ENCODE peak calls at places on chromosomes 13 and 19, in seven cellular contexts. R is H1, H is GM12878, N is Panc1, T is HepG2, U is SK-N-SH, F is K562. I is an unnamed sample.
A peak's percentile ranks its signal among the peaks of the same experiment; 100 is the strongest.

GRCh38 chr19:6576869-6577281 is 14.1 kb downstream of the CD70 start:
- DNase-seq in H (no peak), F (peak; percentile 43), U (no peak), T (no peak), R (no peak), N (no peak), I (no peak)

GRCh38 chr19:30757836-30758617 is 385.8 kb downstream of the ZNF536 start:
- DNase-seq in R (no peak), U (no peak), N (no peak), T (no peak), F (no peak), H (no peak), I (no peak)

GRCh38 chr19:38079926-38080380 is 144.1 kb downstream of the DPF1 start:
- DNase-seq in T (peak; percentile 68), U (no peak), R (no peak), H (peak; percentile 77), F (no peak), N (peak; percentile 56), I (no peak)

GRCh38 chr13:78121459-78122348 is 203.1 kb upstream of the EDNRB start:
- DNase-seq in F (peak; percentile 35), R (no peak), U (peak; percentile 24), H (peak; percentile 28), T (peak; percentile 37), N (no peak), I (peak; percentile 34)

GRCh38 chr19:17468302-17469091 is 1.8 kb upstream of the SLC27A1 start:
- DNase-seq in N (no peak), F (no peak), T (no peak), H (no peak), U (no peak), R (no peak), I (no peak)

GRCh38 chr13:113651511-113652403 is 6.2 kb downstream of the ATP4B start:
- DNase-seq in H (no peak), F (no peak), T (no peak), U (no peak), R (no peak), N (no peak), I (no peak)

GRCh38 chr13:98445340-98446233 is 131.3 kb downstream of the STK24 start:
- DNase-seq in R (peak; percentile 64), U (peak; percentile 92), T (peak; percentile 42), H (peak; percentile 17), N (no peak), F (peak; percentile 82), I (peak; percentile 41)

GRCh38 chr13:93180376-93180966 is 46.1 kb upstream of the GPC6 start:
- DNase-seq in N (no peak), R (no peak), U (no peak), H (no peak), T (no peak), F (no peak), I (no peak)

GRCh38 chr19:2885736-2886135 is 15.0 kb upstream of the ZNF57 start:
- DNase-seq in T (no peak), U (no peak), N (no peak), H (no peak), R (no peak), F (no peak), I (no peak)

GRCh38 chr13:80630685-80631121 is 289.8 kb upstream of the SPRY2 start:
- DNase-seq in T (no peak), F (no peak), U (no peak), H (no peak), N (no peak), R (no peak), I (no peak)

GRCh38 chr19:2325261-2326046 is 2.9 kb downstream of the LSM7 start:
- DNase-seq in T (no peak), N (no peak), R (no peak), U (no peak), F (no peak), H (no peak), I (no peak)

GRCh38 chr19:47713046-47714021 is at the start of gene EHD2:
- DNase-seq in T (no peak), F (peak; percentile 97), U (peak; percentile 88), N (no peak), R (no peak), H (no peak), I (no peak)

GRCh38 chr19:646798-647565 is 7.3 kb downstream of the FGF22 start:
- DNase-seq in R (no peak), U (no peak), T (no peak), N (no peak), F (peak; percentile 7), H (no peak), I (no peak)

GRCh38 chr13:25372275-25373081 is 704 bp downstream of the ATP8A2 start:
- DNase-seq in R (no peak), H (no peak), U (peak; percentile 74), N (no peak), F (peak; percentile 63), T (no peak), I (no peak)

GRCh38 chr19:47109541-47110375 is 3.8 kb downstream of the ZC3H4 start:
- DNase-seq in T (no peak), R (no peak), H (no peak), U (no peak), N (no peak), F (peak; percentile 19), I (no peak)

GRCh38 chr13:62014299-62014698 is 598.6 kb upstream of the PCDH20 start:
- DNase-seq in T (peak; percentile 9), R (no peak), N (peak; percentile 8), F (no peak), U (peak; percentile 12), H (no peak), I (peak; percentile 24)
- TF ChIP-seq SIN3A in T (no peak), R (no peak), N (no peak), F (no peak), U (no peak), H (no peak), I (no peak)

GRCh38 chr13:109900723-109901122 is 114.3 kb upstream of the IRS2 start:
- DNase-seq in N (no peak), R (no peak), U (no peak), T (no peak), H (no peak), F (no peak), I (no peak)
- TF ChIP-seq SIN3A in N (no peak), R (no peak), U (no peak), T (no peak), H (no peak), F (no peak), I (no peak)

GRCh38 chr13:112176746-112177119 is 109.8 kb downstream of the SOX1 start:
- DNase-seq in N (no peak), T (no peak), R (no peak), F (no peak), H (no peak), U (no peak), I (no peak)
- TF ChIP-seq SIN3A in N (no peak), T (no peak), R (no peak), F (no peak), H (no peak), U (no peak), I (no peak)

DNA sequence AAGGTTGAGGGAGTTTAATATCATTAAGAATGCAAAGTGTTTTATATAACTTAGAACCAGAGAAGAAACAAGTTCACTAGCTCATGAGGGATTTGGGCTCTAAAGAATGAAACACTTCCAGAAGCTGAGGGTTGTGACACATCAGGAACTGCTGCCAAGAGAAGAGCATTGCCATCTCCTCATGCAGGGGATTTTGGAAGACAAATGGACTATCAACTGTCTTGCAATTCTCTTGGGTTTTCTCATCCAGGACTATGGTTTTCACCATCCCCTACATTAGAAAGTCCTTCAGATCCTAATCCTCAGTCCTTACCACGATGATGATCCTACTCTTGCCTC is 59.7 kb upstream of the KL start:
- DNase-seq in R (no peak), N (no peak), U (no peak), T (no peak), F (no peak), H (no peak), I (no peak)
- TF ChIP-seq SIN3A in R (no peak), N (no peak), U (no peak), T (no peak), F (no peak), H (no peak), I (no peak)

DNA sequence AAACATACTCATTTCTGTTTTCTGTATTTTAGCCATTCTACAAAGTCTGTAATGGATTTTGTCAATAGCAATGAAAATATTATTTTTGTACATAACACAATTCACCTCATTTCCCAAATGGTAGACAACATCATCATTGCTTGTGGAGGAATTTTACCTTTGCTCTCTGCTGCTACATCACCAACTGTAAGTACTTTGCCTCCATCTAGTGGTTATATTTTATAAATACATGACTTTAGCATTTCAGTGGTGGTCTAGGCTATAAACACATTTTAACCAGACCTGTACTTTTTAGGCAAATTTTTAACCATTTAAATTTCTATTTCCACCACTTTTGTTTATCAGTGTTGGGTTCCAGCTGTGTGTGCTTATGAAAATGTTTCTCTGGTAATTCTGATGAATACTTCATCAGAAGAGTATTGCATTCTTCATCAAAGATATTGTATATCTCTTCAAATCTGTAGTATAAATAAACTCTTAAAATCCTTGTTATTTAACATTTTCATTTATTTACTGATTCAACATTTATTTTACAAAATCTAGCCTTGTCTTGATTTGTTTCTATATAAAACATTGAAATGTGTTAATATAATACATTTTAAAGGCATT is 222.4 kb downstream of the NBEA start:
- DNase-seq in T (peak; percentile 20), F (peak; percentile 15), U (peak; percentile 16), N (no peak), H (peak; percentile 40), R (no peak), I (peak; percentile 15)
- TF ChIP-seq SIN3A in T (no peak), F (no peak), U (no peak), N (no peak), H (no peak), R (no peak), I (no peak)

DNA sequence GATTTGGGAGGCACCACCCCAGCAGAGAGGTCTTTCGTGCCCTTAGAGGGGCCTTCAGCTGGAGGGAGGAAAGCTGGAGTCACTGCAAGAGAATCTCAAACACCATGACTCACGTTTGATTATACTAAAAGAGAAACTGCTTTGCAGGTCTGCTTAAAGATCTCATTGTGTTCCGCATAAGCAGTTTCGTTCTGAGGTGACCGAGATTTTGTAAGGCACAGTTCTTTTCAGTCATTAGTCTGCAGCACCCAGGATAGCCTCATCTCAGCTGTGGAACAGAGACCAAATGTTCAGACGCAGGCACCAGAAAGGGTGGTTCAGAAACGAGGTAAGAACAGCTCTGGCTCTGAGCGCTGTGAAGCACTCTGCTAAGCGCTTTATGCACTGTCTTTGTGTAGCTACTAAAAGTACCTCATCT is 71.2 kb upstream of the GTF3A start:
- DNase-seq in U (no peak), F (no peak), N (no peak), R (no peak), T (peak; percentile 30), H (peak; percentile 89), I (no peak)
- TF ChIP-seq SIN3A in U (no peak), F (no peak), N (no peak), R (no peak), T (no peak), H (no peak), I (no peak)

DNA sequence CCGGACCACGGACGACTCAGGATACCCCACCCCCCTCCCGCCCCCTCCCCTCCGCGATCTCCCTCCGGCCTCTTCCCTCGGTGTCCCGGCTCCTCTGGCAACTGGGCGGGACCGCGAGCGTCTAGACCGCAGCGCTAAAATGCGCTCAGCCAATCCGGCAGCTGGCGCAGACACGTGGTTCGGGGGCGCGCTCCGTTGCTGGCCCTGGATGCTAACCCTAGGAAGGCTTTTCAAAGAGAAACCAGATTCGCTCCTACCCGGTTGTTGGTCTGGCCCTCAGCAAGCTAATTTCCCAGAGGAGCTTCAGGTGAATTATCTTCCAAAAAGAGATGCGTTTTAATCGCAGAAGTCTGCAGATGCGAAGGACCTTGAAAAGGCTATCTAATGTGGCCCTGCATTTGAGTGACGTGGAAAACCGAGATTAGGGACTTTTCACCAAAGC is at the start of gene DZIP1:
- DNase-seq in U (peak; percentile 90), N (peak; percentile 12), R (peak; percentile 70), H (no peak), F (no peak), T (peak; percentile 75), I (no peak)
- TF ChIP-seq SIN3A in U (no peak), N (no peak), R (no peak), H (no peak), F (no peak), T (no peak), I (no peak)